ENCODE peak calls at places on chromosomes 5 and 9, in seven cellular contexts. I, Z, C, E, L, Q and U are unnamed samples.
A peak's percentile ranks its signal among the peaks of the same experiment; 100 is the strongest.

GRCh38 chr9:10144336-10144735 is 468.5 kb downstream of the PTPRD start:
- DNase-seq in I (no peak), Z (no peak), C (no peak), E (no peak), L (no peak), Q (no peak), U (no peak)

GRCh38 chr5:34048143-34048542 is 5.1 kb upstream of the C1QTNF3 start:
- DNase-seq in I (no peak), Z (no peak), C (no peak), E (no peak), L (no peak), Q (no peak), U (no peak)

GRCh38 chr5:34007116-34007674 is 655 bp downstream of the AMACR start:
- DNase-seq in I (no peak), Z (peak; percentile 18), C (no peak), E (no peak), L (no peak), Q (no peak), U (no peak)

GRCh38 chr9:79430599-79430998 is 141.2 kb upstream of the TLE4 start:
- DNase-seq in I (no peak), Z (no peak), C (no peak), E (no peak), L (no peak), Q (no peak), U (no peak)

GRCh38 chr5:73497537-73498056 is 645 bp upstream of the BTF3 start:
- DNase-seq in I (no peak), Z (no peak), C (no peak), E (no peak), L (no peak), Q (no peak), U (no peak)

GRCh38 chr9:90896231-90896630 is 94.6 kb downstream of the SYK start:
- DNase-seq in I (no peak), Z (no peak), C (no peak), E (no peak), L (no peak), Q (no peak), U (no peak)

GRCh38 chr5:149466457-149466972 is 84.7 kb downstream of the CSNK1A1 start:
- DNase-seq in I (no peak), Z (no peak), C (no peak), E (no peak), L (peak; percentile 43), Q (peak; percentile 65), U (no peak)

GRCh38 chr9:131319486-131319885 is 30.0 kb downstream of the PLPP7 start:
- DNase-seq in I (no peak), Z (no peak), C (peak; percentile 78), E (no peak), L (no peak), Q (no peak), U (peak; percentile 55)

GRCh38 chr5:163649522-163649921 is 144.1 kb downstream of the MAT2B start:
- DNase-seq in I (no peak), Z (peak; percentile 25), C (no peak), E (no peak), L (no peak), Q (peak; percentile 5), U (no peak)

GRCh38 chr5:12522116-12522515 is 617.9 kb upstream of the CTNND2 start:
- DNase-seq in I (no peak), Z (no peak), C (no peak), E (no peak), L (no peak), Q (no peak), U (no peak)

GRCh38 chr5:144697847-144698262 is 527.2 kb downstream of the KCTD16 start:
- DNase-seq in I (no peak), Z (no peak), C (no peak), E (peak; percentile 59), L (no peak), Q (peak; percentile 10), U (no peak)

GRCh38 chr9:94157408-94157801 is 73.1 kb downstream of the PTPDC1 start:
- DNase-seq in I (no peak), Z (no peak), C (no peak), E (no peak), L (no peak), Q (no peak), U (no peak)

GRCh38 chr9:134601764-134602163 is 39.8 kb upstream of the COL5A1 start:
- DNase-seq in I (no peak), Z (no peak), C (no peak), E (no peak), L (no peak), Q (no peak), U (no peak)

GRCh38 chr5:143488372-143488771 is 84.9 kb upstream of the NR3C1 start:
- DNase-seq in I (no peak), Z (no peak), C (no peak), E (no peak), L (no peak), Q (no peak), U (no peak)

GRCh38 chr5:68381909-68382308 is 166.4 kb downstream of the PIK3R1 start:
- DNase-seq in I (no peak), Z (no peak), C (no peak), E (no peak), L (no peak), Q (no peak), U (no peak)

GRCh38 chr5:137201876-137202275 is 297.2 kb downstream of the SPOCK1 start:
- DNase-seq in I (no peak), Z (no peak), C (no peak), E (peak; percentile 48), L (peak; percentile 33), Q (peak; percentile 31), U (no peak)

GRCh38 chr9:35737143-35737542 is 4.7 kb downstream of the CREB3 start:
- DNase-seq in I (no peak), Z (no peak), C (no peak), E (no peak), L (no peak), Q (no peak), U (no peak)

GRCh38 chr9:121651295-121652036 is at the start of gene DAB2IP:
- DNase-seq in I (no peak), Z (peak; percentile 64), C (peak; percentile 80), E (no peak), L (peak; percentile 69), Q (no peak), U (peak; percentile 68)

GRCh38 chr5:80231243-80231642 is 24.6 kb downstream of the SERINC5 start:
- DNase-seq in I (no peak), Z (no peak), C (no peak), E (no peak), L (no peak), Q (peak; percentile 31), U (no peak)

GRCh38 chr9:133135193-133135745 is 14.2 kb upstream of the RALGDS start:
- DNase-seq in I (no peak), Z (peak; percentile 84), C (no peak), E (no peak), L (peak; percentile 86), Q (peak; percentile 87), U (peak; percentile 10)

GRCh38 chr5:6261256-6261655 is 117.1 kb downstream of the MED10 start:
- DNase-seq in I (no peak), Z (no peak), C (no peak), E (no peak), L (no peak), Q (no peak), U (no peak)

GRCh38 chr9:113953541-113953940 is 77.4 kb downstream of the ZNF618 start:
- DNase-seq in I (no peak), Z (no peak), C (no peak), E (no peak), L (no peak), Q (no peak), U (no peak)

GRCh38 chr5:54616031-54616430 is 98.5 kb downstream of the SNX18 start:
- DNase-seq in I (no peak), Z (peak; percentile 17), C (no peak), E (peak; percentile 89), L (peak; percentile 87), Q (no peak), U (no peak)

GRCh38 chr9:37408933-37409710 is 13.4 kb upstream of the GRHPR start:
- DNase-seq in I (peak; percentile 99), Z (no peak), C (no peak), E (no peak), L (no peak), Q (no peak), U (no peak)
- TF ChIP-seq CTCF in I (peak; percentile 31), Z (no peak), C (no peak), E (no peak), L (no peak), Q (no peak), U (no peak)

GRCh38 chr9:89871871-89872331 is 267.1 kb downstream of the GADD45G start:
- DNase-seq in I (peak; percentile 20), Z (no peak), C (peak; percentile 76), E (no peak), L (peak; percentile 12), Q (no peak), U (peak; percentile 5)

GRCh38 chr9:89872426-89872912 is 267.7 kb downstream of the GADD45G start:
- DNase-seq in I (peak; percentile 23), Z (no peak), C (no peak), E (no peak), L (peak; percentile 10), Q (no peak), U (peak; percentile 8)

GRCh38 chr9:89868100-89868499 is 263.3 kb downstream of the GADD45G start:
- DNase-seq in I (no peak), Z (no peak), C (no peak), E (no peak), L (no peak), Q (no peak), U (peak; percentile 2)

GRCh38 chr9:89870207-89870606 is 265.4 kb downstream of the GADD45G start:
- DNase-seq in I (peak; percentile 38), Z (no peak), C (no peak), E (no peak), L (peak; percentile 50), Q (no peak), U (peak; percentile 2)

GRCh38 chr9:89869774-89870173 is 265.0 kb downstream of the GADD45G start:
- DNase-seq in I (peak; percentile 10), Z (no peak), C (no peak), E (no peak), L (no peak), Q (no peak), U (peak; percentile 13)
- TF ChIP-seq CTCF in I (no peak), Z (no peak), C (no peak), E (no peak), L (no peak), Q (no peak), U (no peak)

GRCh38 chr5:35960328-35960727 is 21.9 kb upstream of the CAPSL start:
- DNase-seq in I (no peak), Z (no peak), C (no peak), E (no peak), L (no peak), Q (no peak), U (no peak)

DNA sequence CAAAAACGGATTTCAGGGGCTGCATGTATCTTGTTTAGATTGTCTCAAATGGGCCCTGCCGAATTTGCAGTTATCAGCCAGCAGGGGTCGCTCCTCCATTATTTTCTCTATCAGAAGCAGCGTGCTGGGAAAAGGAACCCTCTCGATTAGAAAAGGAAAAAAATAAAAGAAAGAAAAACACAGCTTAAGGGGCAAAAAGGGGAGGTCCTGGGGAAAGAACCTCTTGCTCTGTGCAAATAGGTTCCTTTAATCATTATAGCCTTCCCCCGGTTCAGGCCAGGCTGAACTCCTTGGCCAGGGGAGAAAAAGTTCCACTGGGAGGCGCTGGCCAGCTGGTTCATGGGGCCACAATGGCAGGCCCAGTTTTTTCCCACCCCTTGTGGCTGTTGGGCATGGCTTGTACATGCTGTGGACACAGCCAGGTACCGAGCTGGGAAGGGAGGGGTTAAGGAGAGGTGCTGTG is 25.0 kb upstream of the CAPSL start:
- DNase-seq in I (no peak), Z (no peak), C (no peak), E (no peak), L (no peak), Q (peak; percentile 11), U (no peak)
- TF ChIP-seq CTCF in I (no peak), Z (no peak), C (peak; percentile 13), E (peak; percentile 30), L (no peak), Q (peak; percentile 21), U (peak; percentile 64)

GRCh38 chr5:178069909-178070308 is 43.4 kb upstream of the N4BP3 start:
- DNase-seq in I (peak; percentile 69), Z (peak; percentile 28), C (no peak), E (no peak), L (no peak), Q (peak; percentile 52), U (peak; percentile 59)
- TF ChIP-seq CTCF in I (peak; percentile 63), Z (peak; percentile 54), C (no peak), E (peak; percentile 18), L (no peak), Q (peak; percentile 18), U (no peak)